ENCODE peak calls at places on chromosomes 2 and 18, in seven cellular contexts. P is lower leg skin, Y is prostate gland, M is IMR-90, J is esophagus muscularis mucosa, I is adrenal gland, G is A549. S is an unnamed sample.

GRCh38 chr2:78431241-78431640 is 594.3 kb upstream of the REG3G start:
- DNase-seq in P (no peak), Y (no peak), M (no peak), J (no peak), I (no peak), G (peak; percentile 3), S (no peak)

GRCh38 chr2:6072757-6073156 is 380.6 kb downstream of the SOX11 start:
- DNase-seq in P (no peak), Y (no peak), M (no peak), J (no peak), I (no peak), G (no peak), S (no peak)

GRCh38 chr2:112725545-112726457 is 5.0 kb downstream of the NT5DC4 start:
- DNase-seq in P (no peak), Y (no peak), M (no peak), J (peak; percentile 86), I (no peak), G (no peak), S (no peak)

GRCh38 chr18:36179562-36180334 is 7.5 kb upstream of the MOCOS start:
- DNase-seq in P (no peak), Y (peak; percentile 77), M (peak; percentile 96), J (no peak), I (peak; percentile 91), G (no peak), S (no peak)

GRCh38 chr2:240136671-240137292 is 677 bp upstream of the COPS9 start:
- DNase-seq in P (peak; percentile 74), Y (no peak), M (no peak), J (no peak), I (no peak), G (no peak), S (no peak)

GRCh38 chr18:3554091-3554601 is 104.2 kb downstream of the TGIF1 start:
- DNase-seq in P (no peak), Y (no peak), M (no peak), J (no peak), I (no peak), G (no peak), S (no peak)

GRCh38 chr2:154457291-154457690 is 241.2 kb upstream of the KCNJ3 start:
- DNase-seq in P (no peak), Y (no peak), M (no peak), J (no peak), I (no peak), G (no peak), S (no peak)

GRCh38 chr18:63962137-63962536 is 7.7 kb upstream of the SERPINB8 start:
- DNase-seq in P (no peak), Y (no peak), M (no peak), J (no peak), I (no peak), G (no peak), S (no peak)

GRCh38 chr18:2325308-2325849 is 245.9 kb downstream of the METTL4 start:
- DNase-seq in P (no peak), Y (no peak), M (peak; percentile 1), J (no peak), I (no peak), G (no peak), S (no peak)

GRCh38 chr2:190119948-190120347 is 57.4 kb upstream of the MSTN start:
- DNase-seq in P (no peak), Y (no peak), M (no peak), J (no peak), I (no peak), G (no peak), S (no peak)

GRCh38 chr2:28624436-28624797 is 127.2 kb upstream of the PPP1CB start:
- DNase-seq in P (no peak), Y (no peak), M (no peak), J (no peak), I (no peak), G (no peak), S (no peak)

GRCh38 chr2:196372811-196373664 is 201.7 kb upstream of the STK17B start:
- DNase-seq in P (no peak), Y (no peak), M (no peak), J (no peak), I (no peak), G (no peak), S (no peak)

GRCh38 chr18:60235164-60235563 is 137.4 kb downstream of the MC4R start:
- DNase-seq in P (no peak), Y (no peak), M (no peak), J (no peak), I (no peak), G (no peak), S (no peak)

GRCh38 chr2:72026819-72027425 is 120.7 kb downstream of the CYP26B1 start:
- DNase-seq in P (peak; percentile 43), Y (no peak), M (no peak), J (peak; percentile 80), I (no peak), G (no peak), S (no peak)

GRCh38 chr18:6255121-6255742 is 159.5 kb downstream of the L3MBTL4 start:
- DNase-seq in P (no peak), Y (no peak), M (no peak), J (no peak), I (no peak), G (no peak), S (no peak)

GRCh38 chr2:42193722-42194187 is 24.6 kb downstream of the EML4 start:
- DNase-seq in P (no peak), Y (no peak), M (peak; percentile 46), J (no peak), I (peak; percentile 16), G (no peak), S (no peak)

DNA sequence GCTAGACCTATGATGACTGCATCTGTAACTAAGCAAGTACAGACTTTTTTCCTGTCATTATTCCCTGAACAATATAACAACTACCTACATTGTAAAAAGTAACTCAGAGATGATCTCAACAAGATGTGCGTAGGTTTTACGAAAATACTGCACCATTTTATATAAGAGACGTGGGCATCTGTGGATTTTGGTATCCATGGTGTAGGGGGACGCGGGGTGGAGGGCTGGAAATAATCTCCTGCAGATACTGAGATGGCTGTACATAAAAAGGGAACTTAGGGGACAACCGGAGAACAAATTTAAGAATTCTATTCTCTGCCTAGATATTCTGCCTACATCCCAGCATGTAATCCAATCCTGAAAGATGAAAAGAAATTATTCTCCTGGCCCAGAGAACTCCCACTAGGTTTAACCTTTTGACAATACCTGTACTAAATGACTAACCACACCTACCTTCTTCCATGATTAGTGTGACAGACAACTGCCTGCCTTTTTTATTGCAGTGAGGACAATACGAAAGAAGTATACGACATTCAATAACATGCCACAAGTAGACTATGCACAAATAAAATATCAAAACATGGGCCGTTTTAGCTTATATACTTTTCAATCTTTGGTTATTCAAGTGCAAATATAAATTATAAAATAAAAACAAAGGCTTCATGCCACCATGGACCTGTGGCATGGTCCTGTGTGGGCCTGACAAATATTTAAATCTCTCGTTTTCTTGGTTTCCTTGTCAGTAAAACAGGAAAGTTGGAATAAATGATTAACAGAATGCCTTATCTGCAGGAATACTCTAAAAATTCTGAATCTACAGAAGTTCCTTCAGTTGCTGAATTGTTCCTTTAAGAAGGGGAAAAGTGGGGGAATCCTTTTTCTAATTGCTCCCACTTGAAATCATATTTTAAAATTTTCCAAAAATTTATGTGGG is 46.3 kb downstream of the RTN4 start:
- DNase-seq in P (no peak), Y (no peak), M (no peak), J (no peak), I (no peak), G (no peak), S (no peak)
- TF ChIP-seq POLR2A in P (no peak), Y (no peak), M (no peak), J (no peak), I (no peak), G (no peak), S (no peak)

DNA sequence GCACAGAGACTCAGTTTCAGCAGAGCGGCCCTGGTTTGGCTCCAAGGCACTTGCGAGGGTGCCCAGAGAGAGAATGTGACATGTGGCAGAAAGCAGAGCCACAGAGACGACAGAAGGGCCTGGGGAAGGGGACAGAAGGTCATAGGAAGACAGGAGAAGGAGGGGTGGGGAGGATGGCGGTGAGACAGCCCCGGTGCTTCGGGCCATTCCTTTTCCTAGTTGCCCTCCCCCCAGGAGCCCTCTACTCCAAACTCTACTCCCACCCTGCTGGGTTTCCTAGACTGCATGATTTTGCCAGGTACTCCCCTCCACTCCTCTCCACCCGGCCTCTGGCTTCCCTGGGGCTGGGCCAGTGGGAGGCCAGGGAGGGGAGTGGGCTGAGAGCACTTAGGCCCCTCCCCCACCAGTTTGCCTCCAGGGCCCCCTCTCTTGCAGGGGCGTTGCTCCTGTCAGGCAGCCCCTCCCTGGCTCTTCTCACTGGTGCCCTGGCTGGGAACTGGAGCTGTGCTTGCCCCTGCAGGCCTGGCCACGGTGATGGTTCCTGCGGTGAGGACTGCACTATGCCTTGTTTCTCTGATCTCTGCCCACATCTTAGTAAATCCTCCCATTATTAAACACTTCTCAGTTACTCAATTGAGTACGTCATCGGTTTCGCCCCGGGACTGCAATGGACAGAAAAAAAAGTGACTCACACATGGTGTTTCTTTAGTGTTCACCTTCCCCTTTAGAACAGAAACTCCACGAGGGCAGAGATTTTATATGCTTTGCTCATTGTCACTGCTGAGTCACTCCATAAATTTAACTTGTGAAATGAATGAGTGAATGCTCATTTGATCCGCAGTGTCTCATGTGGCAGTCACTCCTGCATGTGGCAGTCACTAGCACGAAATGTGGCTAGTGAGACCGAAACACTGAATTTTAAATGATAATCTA is 58.7 kb upstream of the SP3 start:
- DNase-seq in P (peak; percentile 93), Y (peak; percentile 33), M (peak; percentile 95), J (no peak), I (no peak), G (peak; percentile 67), S (no peak)
- TF ChIP-seq POLR2A in P (no peak), Y (peak; percentile 34), M (peak; percentile 54), J (no peak), I (no peak), G (no peak), S (no peak)

GRCh38 chr2:46177461-46178089 is 119.6 kb upstream of the EPAS1 start:
- DNase-seq in P (no peak), Y (no peak), M (peak; percentile 75), J (no peak), I (no peak), G (no peak), S (no peak)

GRCh38 chr2:46181306-46181705 is 115.9 kb upstream of the EPAS1 start:
- DNase-seq in P (no peak), Y (no peak), M (no peak), J (no peak), I (no peak), G (no peak), S (no peak)

GRCh38 chr2:46181789-46182530 is 115.2 kb upstream of the EPAS1 start:
- DNase-seq in P (peak; percentile 78), Y (no peak), M (no peak), J (no peak), I (no peak), G (no peak), S (no peak)

GRCh38 chr2:46179037-46179621 is 118.1 kb upstream of the EPAS1 start:
- DNase-seq in P (peak; percentile 88), Y (no peak), M (peak; percentile 99), J (no peak), I (peak; percentile 59), G (peak; percentile 26), S (no peak)

DNA sequence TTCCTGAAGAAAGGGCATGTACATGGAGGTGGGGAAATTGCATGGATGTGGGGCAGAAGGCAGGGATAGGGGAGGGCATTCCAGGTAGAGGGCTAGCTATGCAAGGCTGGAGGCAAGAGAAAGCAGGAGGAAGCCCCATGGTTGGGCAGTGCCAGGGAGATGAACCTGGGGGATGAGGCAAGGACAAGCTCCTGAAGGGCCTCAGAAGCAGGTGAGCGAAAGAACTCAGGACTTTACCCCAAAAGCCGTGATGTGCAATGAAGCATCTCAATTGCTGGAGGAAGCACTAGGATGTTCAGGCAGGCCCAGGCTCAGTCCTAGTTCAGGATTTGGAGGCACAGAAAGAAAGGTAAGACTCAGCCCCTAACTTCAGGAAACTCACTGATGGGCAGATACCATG is 117.0 kb upstream of the EPAS1 start:
- DNase-seq in P (peak; percentile 63), Y (no peak), M (no peak), J (no peak), I (no peak), G (no peak), S (no peak)
- TF ChIP-seq POLR2A in P (no peak), Y (no peak), M (no peak), J (no peak), I (no peak), G (no peak), S (no peak)

GRCh38 chr2:86786001-86786536 is 4.6 kb downstream of the CD8A start:
- DNase-seq in P (no peak), Y (no peak), M (no peak), J (no peak), I (no peak), G (no peak), S (no peak)
- TF ChIP-seq POLR2A in P (no peak), Y (no peak), M (no peak), J (no peak), I (no peak), G (no peak), S (no peak)

S was measured in H54.